ENCODE peak calls at places on chromosomes 4 and X, in five cellular contexts. Q is pons, W is progenitor cell of endocrine pancreas, K is AG20443, O is HT1080. U is an unnamed sample.

GRCh38 chr4:2290974-2291704 is 29.2 kb upstream of the MXD4 start:
- DNase-seq in O (no peak), K (no peak), W (no peak), Q (no peak), U (no peak)

GRCh38 chrX:124406294-124407013 is 60.1 kb downstream of the SH2D1A start:
- DNase-seq in K (peak; percentile 83), W (peak; percentile 50), O (peak; percentile 86), Q (peak; percentile 53), U (peak; percentile 73)

GRCh38 chr4:147509386-147509785 is 28.5 kb downstream of the EDNRA start:
- DNase-seq in W (no peak), Q (no peak), O (no peak), K (no peak), U (no peak)

GRCh38 chr4:31360786-31361185 is 640.6 kb downstream of the PCDH7 start:
- DNase-seq in O (peak; percentile 13), K (peak; percentile 13), W (no peak), Q (no peak), U (no peak)

GRCh38 chr4:22389240-22389871 is 126.5 kb downstream of the ADGRA3 start:
- DNase-seq in Q (peak; percentile 69), O (peak; percentile 73), W (peak; percentile 22), K (peak; percentile 68), U (peak; percentile 51)

GRCh38 chr4:7857238-7857701 is 82.4 kb downstream of the AFAP1 start:
- DNase-seq in W (no peak), K (peak; percentile 69), O (no peak), Q (no peak), U (peak; percentile 70)

GRCh38 chrX:39859991-39860861 is 237.5 kb downstream of the BCOR start:
- DNase-seq in W (no peak), O (peak; percentile 82), K (no peak), Q (no peak), U (peak; percentile 67)

GRCh38 chr4:99652596-99653436 is 4.8 kb downstream of the C4orf54 start:
- DNase-seq in Q (no peak), K (no peak), O (no peak), W (no peak), U (no peak)

GRCh38 chr4:836003-836511 is 10.1 kb upstream of the CPLX1 start:
- DNase-seq in K (no peak), Q (no peak), O (no peak), W (no peak), U (no peak)

GRCh38 chr4:39899291-39899690 is 78.4 kb downstream of the PDS5A start:
- DNase-seq in O (no peak), K (no peak), W (no peak), Q (no peak), U (no peak)

GRCh38 chr4:146545102-146545501 is 23.4 kb upstream of the SLC10A7 start:
- DNase-seq in Q (no peak), O (peak; percentile 62), W (no peak), K (peak; percentile 42), U (no peak)

GRCh38 chr4:84547211-84547610 is 35.7 kb upstream of the CDS1 start:
- DNase-seq in O (no peak), W (no peak), K (no peak), Q (no peak), U (no peak)

GRCh38 chrX:150680974-150681373 is 12.2 kb upstream of the MTMR1 start:
- DNase-seq in O (no peak), W (no peak), K (peak; percentile 9), Q (no peak), U (no peak)

GRCh38 chr4:76055005-76055404 is 19.1 kb upstream of the CXCL11 start:
- DNase-seq in Q (no peak), W (no peak), K (no peak), O (no peak), U (no peak)

GRCh38 chr4:142416711-142417275 is 429.3 kb downstream of the INPP4B start:
- DNase-seq in K (no peak), W (no peak), O (peak; percentile 78), Q (no peak), U (no peak)

GRCh38 chr4:39548425-39549067 is 21.3 kb upstream of the UGDH start:
- DNase-seq in K (no peak), Q (no peak), O (no peak), W (no peak), U (no peak)